ENCODE peak calls at places on chromosomes 3 and 15, in seven cellular contexts. One of them, this sample, is unnamed.

GRCh38 chr15:51864408-51865056 is 35.1 kb downstream of the TMOD3 start:
- DNase-seq in psoas muscle: no peak
- DNase-seq in upper lobe of right lung: no peak
- DNase-seq in prostate gland: no peak
- DNase-seq in colonic mucosa: no peak
- DNase-seq in tibial nerve: no peak
- DNase-seq in AG04450: no peak
- DNase-seq in this sample: no peak

GRCh38 chr15:83030021-83030420 is 18.6 kb upstream of the C15orf40 start:
- DNase-seq in psoas muscle: no peak
- DNase-seq in upper lobe of right lung: no peak
- DNase-seq in prostate gland: no peak
- DNase-seq in colonic mucosa: no peak
- DNase-seq in tibial nerve: no peak
- DNase-seq in AG04450: no peak
- DNase-seq in this sample: no peak

GRCh38 chr3:23264413-23264812 is 61.3 kb downstream of the UBE2E2 start:
- DNase-seq in psoas muscle: no peak
- DNase-seq in upper lobe of right lung: no peak
- DNase-seq in prostate gland: no peak
- DNase-seq in colonic mucosa: no peak
- DNase-seq in tibial nerve: no peak
- DNase-seq in AG04450: peak
- DNase-seq in this sample: no peak

GRCh38 chr3:136396916-136397315 is 146.8 kb downstream of the PCCB start:
- DNase-seq in psoas muscle: no peak
- DNase-seq in upper lobe of right lung: no peak
- DNase-seq in prostate gland: no peak
- DNase-seq in colonic mucosa: no peak
- DNase-seq in tibial nerve: no peak
- DNase-seq in AG04450: peak
- DNase-seq in this sample: no peak

GRCh38 chr15:69537888-69538287 is 85.3 kb downstream of the RPLP1 start:
- DNase-seq in psoas muscle: no peak
- DNase-seq in upper lobe of right lung: no peak
- DNase-seq in prostate gland: no peak
- DNase-seq in colonic mucosa: no peak
- DNase-seq in tibial nerve: no peak
- DNase-seq in AG04450: no peak
- DNase-seq in this sample: no peak

GRCh38 chr3:94132777-94133176 is 69.9 kb downstream of the NSUN3 start:
- DNase-seq in psoas muscle: no peak
- DNase-seq in upper lobe of right lung: no peak
- DNase-seq in prostate gland: no peak
- DNase-seq in colonic mucosa: no peak
- DNase-seq in tibial nerve: no peak
- DNase-seq in AG04450: no peak
- DNase-seq in this sample: no peak

GRCh38 chr3:159881828-159882309 is 106.8 kb upstream of the IL12A start:
- DNase-seq in psoas muscle: peak
- DNase-seq in upper lobe of right lung: no peak
- DNase-seq in prostate gland: peak
- DNase-seq in colonic mucosa: no peak
- DNase-seq in tibial nerve: no peak
- DNase-seq in AG04450: no peak
- DNase-seq in this sample: no peak

GRCh38 chr15:31440754-31441298 is 114.2 kb downstream of the KLF13 start:
- DNase-seq in psoas muscle: peak
- DNase-seq in upper lobe of right lung: peak
- DNase-seq in prostate gland: no peak
- DNase-seq in colonic mucosa: peak
- DNase-seq in tibial nerve: peak
- DNase-seq in AG04450: no peak
- DNase-seq in this sample: peak

GRCh38 chr3:53813876-53814275 is 32.3 kb downstream of the CHDH start:
- DNase-seq in psoas muscle: no peak
- DNase-seq in upper lobe of right lung: peak
- DNase-seq in prostate gland: no peak
- DNase-seq in colonic mucosa: no peak
- DNase-seq in tibial nerve: no peak
- DNase-seq in AG04450: no peak
- DNase-seq in this sample: no peak

GRCh38 chr3:179421500-179421899 is 29.8 kb downstream of the GNB4 start:
- DNase-seq in psoas muscle: no peak
- DNase-seq in upper lobe of right lung: no peak
- DNase-seq in prostate gland: no peak
- DNase-seq in colonic mucosa: no peak
- DNase-seq in tibial nerve: no peak
- DNase-seq in AG04450: peak
- DNase-seq in this sample: no peak

GRCh38 chr3:95459706-95460105 is 1354.7 kb upstream of the EPHA6 start:
- DNase-seq in psoas muscle: no peak
- DNase-seq in upper lobe of right lung: no peak
- DNase-seq in prostate gland: no peak
- DNase-seq in colonic mucosa: no peak
- DNase-seq in tibial nerve: no peak
- DNase-seq in AG04450: no peak
- DNase-seq in this sample: no peak

GRCh38 chr3:144085964-144086363 is 114.3 kb downstream of the DIPK2A start:
- DNase-seq in psoas muscle: no peak
- DNase-seq in upper lobe of right lung: no peak
- DNase-seq in prostate gland: no peak
- DNase-seq in colonic mucosa: no peak
- DNase-seq in tibial nerve: no peak
- DNase-seq in AG04450: no peak
- DNase-seq in this sample: no peak

GRCh38 chr3:112372396-112372795 is 39.4 kb downstream of the CD200 start:
- DNase-seq in psoas muscle: no peak
- DNase-seq in upper lobe of right lung: no peak
- DNase-seq in prostate gland: no peak
- DNase-seq in colonic mucosa: no peak
- DNase-seq in tibial nerve: no peak
- DNase-seq in AG04450: no peak
- DNase-seq in this sample: no peak

GRCh38 chr3:176041812-176042211 is 1155.5 kb downstream of the TBL1XR1 start:
- DNase-seq in psoas muscle: no peak
- DNase-seq in upper lobe of right lung: no peak
- DNase-seq in prostate gland: no peak
- DNase-seq in colonic mucosa: no peak
- DNase-seq in tibial nerve: no peak
- DNase-seq in AG04450: peak
- DNase-seq in this sample: no peak

GRCh38 chr3:10551821-10552630 is 46.6 kb upstream of the ATP2B2 start:
- DNase-seq in psoas muscle: peak
- DNase-seq in upper lobe of right lung: peak
- DNase-seq in prostate gland: no peak
- DNase-seq in colonic mucosa: no peak
- DNase-seq in tibial nerve: peak
- DNase-seq in AG04450: no peak
- DNase-seq in this sample: no peak

GRCh38 chr3:132038198-132038825 is 3.5 kb upstream of the CPNE4 start:
- DNase-seq in psoas muscle: no peak
- DNase-seq in upper lobe of right lung: no peak
- DNase-seq in prostate gland: no peak
- DNase-seq in colonic mucosa: no peak
- DNase-seq in tibial nerve: no peak
- DNase-seq in AG04450: no peak
- DNase-seq in this sample: no peak

GRCh38 chr15:29676961-29677402 is 145.3 kb downstream of the TJP1 start:
- DNase-seq in psoas muscle: no peak
- DNase-seq in upper lobe of right lung: no peak
- DNase-seq in prostate gland: no peak
- DNase-seq in colonic mucosa: no peak
- DNase-seq in tibial nerve: no peak
- DNase-seq in AG04450: no peak
- DNase-seq in this sample: no peak

GRCh38 chr3:96059301-96059700 is 755.1 kb upstream of the EPHA6 start:
- DNase-seq in psoas muscle: no peak
- DNase-seq in upper lobe of right lung: no peak
- DNase-seq in prostate gland: no peak
- DNase-seq in colonic mucosa: no peak
- DNase-seq in tibial nerve: no peak
- DNase-seq in AG04450: no peak
- DNase-seq in this sample: no peak

GRCh38 chr15:71496336-71496955 is 313.9 kb upstream of the NR2E3 start:
- DNase-seq in psoas muscle: no peak
- DNase-seq in upper lobe of right lung: no peak
- DNase-seq in prostate gland: no peak
- DNase-seq in colonic mucosa: no peak
- DNase-seq in tibial nerve: no peak
- DNase-seq in AG04450: no peak
- DNase-seq in this sample: no peak

GRCh38 chr15:98614681-98615080 is 33.7 kb upstream of the IGF1R start:
- DNase-seq in psoas muscle: no peak
- DNase-seq in upper lobe of right lung: no peak
- DNase-seq in prostate gland: peak
- DNase-seq in colonic mucosa: no peak
- DNase-seq in tibial nerve: no peak
- DNase-seq in AG04450: no peak
- DNase-seq in this sample: no peak

GRCh38 chr15:56361978-56362377 is 3.2 kb upstream of the TEX9 start:
- DNase-seq in psoas muscle: no peak
- DNase-seq in upper lobe of right lung: no peak
- DNase-seq in prostate gland: no peak
- DNase-seq in colonic mucosa: no peak
- DNase-seq in tibial nerve: no peak
- DNase-seq in AG04450: no peak
- DNase-seq in this sample: no peak

GRCh38 chr3:30440147-30440604 is 166.2 kb upstream of the TGFBR2 start:
- DNase-seq in psoas muscle: no peak
- DNase-seq in upper lobe of right lung: no peak
- DNase-seq in prostate gland: no peak
- DNase-seq in colonic mucosa: no peak
- DNase-seq in tibial nerve: no peak
- DNase-seq in AG04450: no peak
- DNase-seq in this sample: no peak

GRCh38 chr3:21835266-21835665 is 84.3 kb upstream of the ZNF385D start:
- DNase-seq in psoas muscle: no peak
- DNase-seq in upper lobe of right lung: no peak
- DNase-seq in prostate gland: no peak
- DNase-seq in colonic mucosa: no peak
- DNase-seq in tibial nerve: no peak
- DNase-seq in AG04450: no peak
- DNase-seq in this sample: no peak

GRCh38 chr3:184641430-184641829 is 70.4 kb downstream of the MAGEF1 start:
- DNase-seq in psoas muscle: peak
- DNase-seq in upper lobe of right lung: no peak
- DNase-seq in prostate gland: no peak
- DNase-seq in colonic mucosa: no peak
- DNase-seq in tibial nerve: no peak
- DNase-seq in AG04450: no peak
- DNase-seq in this sample: no peak

GRCh38 chr3:184647405-184647936 is 64.4 kb downstream of the MAGEF1 start:
- DNase-seq in psoas muscle: peak
- DNase-seq in upper lobe of right lung: no peak
- DNase-seq in prostate gland: no peak
- DNase-seq in colonic mucosa: no peak
- DNase-seq in tibial nerve: no peak
- DNase-seq in AG04450: no peak
- DNase-seq in this sample: no peak

GRCh38 chr3:184642623-184643308 is 69.1 kb downstream of the MAGEF1 start:
- DNase-seq in psoas muscle: peak
- DNase-seq in upper lobe of right lung: no peak
- DNase-seq in prostate gland: no peak
- DNase-seq in colonic mucosa: no peak
- DNase-seq in tibial nerve: no peak
- DNase-seq in AG04450: no peak
- DNase-seq in this sample: no peak

GRCh38 chr3:184645304-184645703 is 66.6 kb downstream of the MAGEF1 start:
- DNase-seq in psoas muscle: no peak
- DNase-seq in upper lobe of right lung: peak
- DNase-seq in prostate gland: peak
- DNase-seq in colonic mucosa: peak
- DNase-seq in tibial nerve: no peak
- DNase-seq in AG04450: no peak
- DNase-seq in this sample: no peak

GRCh38 chr3:184643442-184643841 is 68.4 kb downstream of the MAGEF1 start:
- DNase-seq in psoas muscle: peak
- DNase-seq in upper lobe of right lung: no peak
- DNase-seq in prostate gland: no peak
- DNase-seq in colonic mucosa: no peak
- DNase-seq in tibial nerve: no peak
- DNase-seq in AG04450: no peak
- DNase-seq in this sample: no peak
- H3K27ac ChIP-seq in psoas muscle: no peak
- H3K27ac ChIP-seq in upper lobe of right lung: no peak
- H3K27ac ChIP-seq in prostate gland: no peak
- H3K27ac ChIP-seq in colonic mucosa: no peak
- H3K27ac ChIP-seq in tibial nerve: no peak
- H3K27ac ChIP-seq in AG04450: no peak
- H3K27ac ChIP-seq in this sample: no peak

DNA sequence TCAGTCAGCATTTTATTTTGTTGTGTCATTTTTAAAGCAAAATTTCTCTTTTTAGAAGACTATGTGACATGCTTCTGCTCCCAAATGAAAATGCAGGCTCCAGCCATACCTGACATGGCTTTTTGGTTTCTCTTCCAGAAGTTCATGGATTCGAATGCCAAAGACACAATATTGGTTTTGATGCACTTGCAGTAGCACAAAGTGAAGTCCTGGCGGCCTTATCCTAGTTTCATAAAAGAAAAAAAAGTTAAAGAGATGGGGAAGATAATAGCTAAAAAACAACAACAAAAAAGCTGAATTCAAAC is 62.7 kb downstream of the NR2F2 start:
- DNase-seq in psoas muscle: no peak
- DNase-seq in upper lobe of right lung: no peak
- DNase-seq in prostate gland: no peak
- DNase-seq in colonic mucosa: no peak
- DNase-seq in tibial nerve: no peak
- DNase-seq in AG04450: no peak
- DNase-seq in this sample: no peak
- H3K27ac ChIP-seq in psoas muscle: no peak
- H3K27ac ChIP-seq in upper lobe of right lung: no peak
- H3K27ac ChIP-seq in prostate gland: no peak
- H3K27ac ChIP-seq in colonic mucosa: no peak
- H3K27ac ChIP-seq in tibial nerve: no peak
- H3K27ac ChIP-seq in AG04450: no peak
- H3K27ac ChIP-seq in this sample: no peak

GRCh38 chr3:161414907-161415306 is 43.6 kb upstream of the SPTSSB start:
- DNase-seq in psoas muscle: no peak
- DNase-seq in upper lobe of right lung: no peak
- DNase-seq in prostate gland: no peak
- DNase-seq in colonic mucosa: no peak
- DNase-seq in tibial nerve: no peak
- DNase-seq in AG04450: no peak
- DNase-seq in this sample: no peak
- H3K27ac ChIP-seq in psoas muscle: no peak
- H3K27ac ChIP-seq in upper lobe of right lung: no peak
- H3K27ac ChIP-seq in prostate gland: peak
- H3K27ac ChIP-seq in colonic mucosa: no peak
- H3K27ac ChIP-seq in tibial nerve: no peak
- H3K27ac ChIP-seq in AG04450: no peak
- H3K27ac ChIP-seq in this sample: peak

GRCh38 chr15:57463360-57463759 is 87.1 kb downstream of the CGNL1 start:
- DNase-seq in psoas muscle: no peak
- DNase-seq in upper lobe of right lung: no peak
- DNase-seq in prostate gland: no peak
- DNase-seq in colonic mucosa: no peak
- DNase-seq in tibial nerve: no peak
- DNase-seq in AG04450: no peak
- DNase-seq in this sample: no peak
- H3K27ac ChIP-seq in psoas muscle: no peak
- H3K27ac ChIP-seq in upper lobe of right lung: no peak
- H3K27ac ChIP-seq in prostate gland: peak
- H3K27ac ChIP-seq in colonic mucosa: no peak
- H3K27ac ChIP-seq in tibial nerve: no peak
- H3K27ac ChIP-seq in AG04450: no peak
- H3K27ac ChIP-seq in this sample: no peak

This sample was measured in uterus.